ENCODE peak calls at places on chromosomes 3 and 15, in eight cellular contexts. O, Q, G, I, K, F, V and S are unnamed samples.

GRCh38 chr15:52287114-52287513 is 8.5 kb downstream of the MYO5C start:
- DNase-seq in O (no peak), Q (no peak), G (no peak), I (no peak), K (no peak), F (no peak), V (no peak), S (no peak)

GRCh38 chr3:49804141-49805041 is 1.3 kb downstream of the INKA1 start:
- DNase-seq in O (no peak), Q (no peak), G (no peak), I (no peak), K (no peak), F (no peak), V (no peak), S (no peak)

GRCh38 chr3:137867611-137868010 is 103.5 kb downstream of the SOX14 start:
- DNase-seq in O (no peak), Q (no peak), G (no peak), I (no peak), K (no peak), F (no peak), V (no peak), S (no peak)

GRCh38 chr3:5136211-5136610 is 14.1 kb downstream of the ARL8B start:
- DNase-seq in O (no peak), Q (no peak), G (no peak), I (no peak), K (no peak), F (no peak), V (no peak), S (no peak)

GRCh38 chr15:36658905-36659304 is 79.5 kb downstream of the CDIN1 start:
- DNase-seq in O (no peak), Q (no peak), G (no peak), I (no peak), K (no peak), F (no peak), V (no peak), S (no peak)

GRCh38 chr3:151101270-151101954 is 15.9 kb downstream of the MED12L start:
- DNase-seq in O (peak), Q (no peak), G (no peak), I (no peak), K (no peak), F (no peak), V (no peak), S (no peak)

GRCh38 chr3:126342991-126343661 is 14.1 kb downstream of the KLF15 start:
- DNase-seq in O (peak), Q (peak), G (peak), I (no peak), K (no peak), F (no peak), V (no peak), S (no peak)

GRCh38 chr15:98174286-98174685 is 213.8 kb downstream of the ARRDC4 start:
- DNase-seq in O (no peak), Q (no peak), G (no peak), I (no peak), K (no peak), F (no peak), V (no peak), S (no peak)

GRCh38 chr3:160564949-160565441 is 376 bp downstream of the KPNA4 start:
- DNase-seq in O (peak), Q (peak), G (no peak), I (no peak), K (peak), F (peak), V (no peak), S (no peak)

GRCh38 chr3:160756907-160757623 is 1.0 kb downstream of the PPM1L start:
- DNase-seq in O (peak), Q (peak), G (no peak), I (peak), K (no peak), F (no peak), V (no peak), S (no peak)

GRCh38 chr3:48151058-48151806 is 37.0 kb downstream of the CDC25A start:
- DNase-seq in O (peak), Q (peak), G (peak), I (peak), K (peak), F (peak), V (no peak), S (peak)

GRCh38 chr15:43241100-43241499 is 20.3 kb upstream of the EPB42 start:
- DNase-seq in O (no peak), Q (no peak), G (no peak), I (no peak), K (peak), F (no peak), V (no peak), S (no peak)

GRCh38 chr3:67381667-67382272 is 272.6 kb downstream of the SUCLG2 start:
- DNase-seq in O (peak), Q (peak), G (no peak), I (no peak), K (no peak), F (peak), V (no peak), S (no peak)

GRCh38 chr15:87403973-87404372 is 852.6 kb downstream of the NTRK3 start:
- DNase-seq in O (no peak), Q (no peak), G (no peak), I (no peak), K (no peak), F (no peak), V (no peak), S (no peak)

GRCh38 chr3:151156618-151157216 is 46.3 kb downstream of the GPR171 start:
- DNase-seq in O (peak), Q (peak), G (no peak), I (no peak), K (no peak), F (peak), V (no peak), S (peak)

GRCh38 chr3:127831723-127832172 is 9.4 kb upstream of the MGLL start:
- DNase-seq in O (peak), Q (peak), G (no peak), I (no peak), K (no peak), F (peak), V (peak), S (no peak)